ENCODE peak calls at places on chromosomes 5 and 9, in four cellular contexts. Q is HL-60, B is GM12878, F is K562. U is an unnamed sample.

GRCh38 chr5:160923927-160924705 is 72.1 kb upstream of the ATP10B start:
- DNase-seq in Q (no peak), B (no peak), F (no peak), U (no peak)

GRCh38 chr5:127975961-127976360 is 107.6 kb upstream of the SLC12A2 start:
- DNase-seq in Q (no peak), B (no peak), F (no peak), U (no peak)

GRCh38 chr9:32251539-32251938 is 132.9 kb upstream of the ACO1 start:
- DNase-seq in Q (peak; percentile 35), B (peak; percentile 13), F (no peak), U (peak; percentile 19)

GRCh38 chr5:65874241-65874640 is 52.1 kb upstream of the ERBIN start:
- DNase-seq in Q (no peak), B (no peak), F (no peak), U (no peak)

GRCh38 chr5:155258139-155258538 is 244.6 kb downstream of the KIF4B start:
- DNase-seq in Q (no peak), B (no peak), F (no peak), U (no peak)

GRCh38 chr9:110650991-110651411 is 17.6 kb upstream of the MUSK start:
- DNase-seq in Q (no peak), B (no peak), F (no peak), U (no peak)

GRCh38 chr5:158958048-158958994 is 141.4 kb downstream of the EBF1 start:
- DNase-seq in Q (no peak), B (peak; percentile 78), F (no peak), U (no peak)

GRCh38 chr9:123684393-123685149 is 245.4 kb downstream of the DENND1A start:
- DNase-seq in Q (no peak), B (no peak), F (no peak), U (no peak)

GRCh38 chr5:160831801-160832200 is 20.2 kb downstream of the ATP10B start:
- DNase-seq in Q (no peak), B (no peak), F (no peak), U (no peak)

GRCh38 chr5:92401492-92401891 is 1018.4 kb upstream of the ARRDC3 start:
- DNase-seq in Q (no peak), B (no peak), F (no peak), U (no peak)

GRCh38 chr5:157744055-157745011 is 821 bp downstream of the LSM11 start:
- DNase-seq in Q (peak; percentile 37), B (no peak), F (peak; percentile 42), U (peak; percentile 34)

GRCh38 chr9:85600675-85601263 is 141.0 kb downstream of the AGTPBP1 start:
- DNase-seq in Q (peak; percentile 7), B (no peak), F (no peak), U (no peak)

GRCh38 chr5:135438712-135439111 is 8.4 kb downstream of the DCANP1 start:
- DNase-seq in Q (no peak), B (no peak), F (no peak), U (no peak)

GRCh38 chr5:107635276-107635675 is 35.5 kb downstream of the EFNA5 start:
- DNase-seq in Q (no peak), B (no peak), F (no peak), U (no peak)

GRCh38 chr5:87410941-87411340 is 1.8 kb downstream of the CCNH start:
- DNase-seq in Q (no peak), B (no peak), F (no peak), U (no peak)

GRCh38 chr9:99126312-99126711 is 21.4 kb downstream of the TGFBR1 start:
- DNase-seq in Q (no peak), B (no peak), F (no peak), U (no peak)

GRCh38 chr5:173781826-173782670 is 106.1 kb upstream of the CPEB4 start:
- DNase-seq in Q (peak; percentile 80), B (peak; percentile 32), F (peak; percentile 72), U (no peak)

GRCh38 chr9:113446323-113446740 is 17.2 kb upstream of the RGS3 start:
- DNase-seq in Q (peak; percentile 11), B (peak; percentile 25), F (peak; percentile 38), U (peak; percentile 39)

GRCh38 chr9:7273575-7273974 is 515.8 kb downstream of the KDM4C start:
- DNase-seq in Q (no peak), B (no peak), F (peak; percentile 10), U (no peak)

GRCh38 chr9:34380034-34380510 is 3.4 kb upstream of the MYORG start:
- DNase-seq in Q (no peak), B (no peak), F (no peak), U (no peak)

GRCh38 chr5:88837222-88837621 is 45.8 kb downstream of the MEF2C start:
- DNase-seq in Q (no peak), B (no peak), F (no peak), U (no peak)

GRCh38 chr5:41763096-41763495 is 107.1 kb downstream of the OXCT1 start:
- DNase-seq in Q (no peak), B (no peak), F (no peak), U (no peak)

GRCh38 chr5:142280066-142281011 is 44.5 kb downstream of the SPRY4 start:
- DNase-seq in Q (no peak), B (no peak), F (peak; percentile 48), U (no peak)

GRCh38 chr9:111661802-111662491 is 542 bp downstream of the GNG10 start:
- DNase-seq in Q (peak; percentile 55), B (no peak), F (peak; percentile 68), U (peak; percentile 29)

GRCh38 chr5:57171818-57172465 is 1.9 kb upstream of the GPBP1 start:
- DNase-seq in Q (no peak), B (no peak), F (no peak), U (no peak)

GRCh38 chr5:172334641-172335040 is 51.1 kb upstream of the UBTD2 start:
- DNase-seq in Q (no peak), B (no peak), F (no peak), U (no peak)

GRCh38 chr5:126438871-126439270 is 15.7 kb downstream of the GRAMD2B start:
- DNase-seq in Q (no peak), B (no peak), F (no peak), U (no peak)

GRCh38 chr5:92552206-92553160 is 1028.5 kb downstream of the NR2F1-AS1 start:
- DNase-seq in Q (peak; percentile 0), B (no peak), F (no peak), U (no peak)

GRCh38 chr5:2721739-2722138 is 29.7 kb downstream of the IRX2 start:
- DNase-seq in Q (no peak), B (no peak), F (no peak), U (no peak)

GRCh38 chr5:140563554-140563953 is 844 bp downstream of the APBB3 start:
- DNase-seq in Q (no peak), B (no peak), F (no peak), U (no peak)

GRCh38 chr5:116454417-116454927 is 120.2 kb downstream of the SEMA6A start:
- DNase-seq in Q (peak; percentile 51), B (peak; percentile 63), F (no peak), U (peak; percentile 29)

GRCh38 chr5:177982072-177982727 is 13.8 kb downstream of the PROP1 start:
- DNase-seq in Q (peak; percentile 39), B (no peak), F (no peak), U (no peak)

GRCh38 chr5:73160239-73160671 is 12.7 kb upstream of the TMEM174 start:
- DNase-seq in Q (no peak), B (peak; percentile 62), F (no peak), U (no peak)

GRCh38 chr9:74025402-74025894 is 471.7 kb upstream of the RORB start:
- DNase-seq in Q (no peak), B (no peak), F (no peak), U (no peak)

GRCh38 chr9:101460965-101461364 is 25.4 kb upstream of the ALDOB start:
- DNase-seq in Q (no peak), B (no peak), F (no peak), U (no peak)

GRCh38 chr5:122129332-122129731 is at the start of gene ZNF474:
- DNase-seq in Q (no peak), B (no peak), F (peak; percentile 25), U (no peak)

GRCh38 chr9:36092014-36092413 is 44.5 kb upstream of the GLIPR2 start:
- DNase-seq in Q (no peak), B (no peak), F (no peak), U (no peak)

GRCh38 chr9:19998823-19999455 is 210.1 kb upstream of the SLC24A2 start:
- DNase-seq in Q (no peak), B (peak; percentile 39), F (no peak), U (no peak)

DNA sequence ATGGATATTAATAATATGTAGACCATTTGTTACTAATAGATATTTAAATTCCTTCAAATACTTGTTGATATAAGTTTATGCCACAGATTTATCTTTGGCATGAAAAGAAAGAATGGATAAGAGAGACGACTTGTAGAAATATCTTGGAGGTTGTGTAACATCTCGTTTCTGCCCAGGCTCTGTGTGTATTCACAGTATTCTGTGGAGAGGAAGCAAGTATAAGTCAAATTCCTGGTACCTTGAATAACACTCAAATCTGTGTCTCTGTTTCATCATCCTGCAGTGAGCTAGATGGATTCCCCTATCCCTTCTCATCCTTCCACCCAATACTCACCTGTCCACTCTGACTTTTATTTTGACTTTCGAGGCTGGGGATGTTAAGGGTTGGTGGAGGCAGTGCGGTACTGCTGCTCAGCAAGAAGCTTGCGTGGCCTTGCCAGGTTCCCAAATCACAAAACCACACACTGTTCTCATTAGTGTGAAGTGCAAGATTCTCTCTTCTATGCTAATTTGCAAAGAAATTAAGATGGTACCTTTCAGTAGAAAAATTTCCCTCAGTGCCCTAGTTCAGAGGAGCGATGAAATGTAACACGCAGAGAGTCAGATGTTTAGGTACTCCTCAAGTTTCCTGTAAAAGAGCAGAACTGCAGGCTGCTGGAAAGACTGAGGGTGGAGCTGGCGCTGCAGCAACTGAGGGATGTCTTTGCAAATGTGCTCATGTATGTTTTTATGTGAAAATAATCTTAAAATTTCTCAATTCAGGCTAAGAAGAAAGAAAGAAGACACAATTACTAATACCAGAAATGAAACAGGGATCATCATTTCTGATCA is 42.6 kb upstream of the ANKRD18A start:
- DNase-seq in Q (no peak), B (no peak), F (no peak), U (no peak)
- TF ChIP-seq SPI1 in Q (no peak), B (no peak), F (no peak), U (no peak)

GRCh38 chr5:36378551-36378950 is 76.8 kb upstream of the RANBP3L start:
- DNase-seq in Q (no peak), B (no peak), F (no peak), U (no peak)
- TF ChIP-seq SPI1 in Q (no peak), B (no peak), F (no peak), U (no peak)

GRCh38 chr9:125648294-125648693 is 58.7 kb downstream of the MAPKAP1 start:
- DNase-seq in Q (no peak), B (no peak), F (no peak), U (no peak)

GRCh38 chr9:125650271-125650737 is 56.7 kb downstream of the MAPKAP1 start:
- DNase-seq in Q (peak; percentile 86), B (peak; percentile 96), F (no peak), U (peak; percentile 29)

GRCh38 chr9:125649315-125649714 is 57.7 kb downstream of the MAPKAP1 start:
- DNase-seq in Q (peak; percentile 74), B (no peak), F (no peak), U (no peak)

GRCh38 chr9:125651907-125652306 is 55.1 kb downstream of the MAPKAP1 start:
- DNase-seq in Q (no peak), B (no peak), F (no peak), U (no peak)

GRCh38 chr9:125649826-125650225 is 57.2 kb downstream of the MAPKAP1 start:
- DNase-seq in Q (no peak), B (no peak), F (no peak), U (no peak)
- TF ChIP-seq SPI1 in Q (no peak), B (no peak), F (no peak), U (no peak)

DNA sequence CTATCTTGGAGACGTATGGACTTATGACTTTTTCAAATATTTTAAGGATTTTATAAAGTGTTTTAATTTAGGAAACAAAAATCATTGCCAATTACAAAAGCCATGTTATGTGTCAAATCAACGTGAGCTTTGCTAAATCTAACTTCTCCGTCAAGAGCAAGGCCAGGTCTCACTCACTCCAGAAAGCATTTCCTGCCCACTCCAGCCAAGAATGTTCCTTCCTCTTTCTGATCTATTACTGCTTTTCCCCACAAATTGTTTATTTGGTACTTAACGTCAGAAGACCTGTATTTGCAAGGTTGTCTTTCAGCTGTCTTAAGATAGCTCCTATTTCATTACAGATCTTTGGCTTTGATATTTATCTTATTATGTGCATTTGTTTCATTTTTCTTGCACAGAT is 193.5 kb upstream of the HAPLN1 start:
- DNase-seq in Q (peak; percentile 1), B (no peak), F (no peak), U (no peak)
- TF ChIP-seq SPI1 in Q (no peak), B (no peak), F (no peak), U (no peak)

U was measured in GM12891.